ENCODE peak calls at places on chromosomes 3 and 15, in four cellular contexts. B is K562, W is GM12878, Q is HepG2. V is an unnamed sample.
A peak's percentile ranks its signal among the peaks of the same experiment; 100 is the strongest.

GRCh38 chr3:159418571-159419526 is 569.8 kb upstream of the IL12A start:
- DNase-seq in B (no peak), W (no peak), Q (no peak), V (no peak)

GRCh38 chr3:150544726-150545125 is 1.6 kb downstream of the SERP1 start:
- DNase-seq in B (no peak), W (no peak), Q (peak; percentile 12), V (no peak)

GRCh38 chr3:73603771-73604171 is 21.0 kb downstream of the PDZRN3 start:
- DNase-seq in B (no peak), W (no peak), Q (no peak), V (no peak)

GRCh38 chr15:99438691-99439523 is 126.9 kb upstream of the MEF2A start:
- DNase-seq in B (no peak), W (no peak), Q (no peak), V (no peak)

GRCh38 chr3:46849098-46849631 is 14.1 kb downstream of the MYL3 start:
- DNase-seq in B (no peak), W (no peak), Q (no peak), V (no peak)

GRCh38 chr3:24952388-24952787 is 457.7 kb upstream of the THRB start:
- DNase-seq in B (no peak), W (no peak), Q (no peak), V (peak; percentile 34)

GRCh38 chr3:134334901-134335280 is 39.4 kb downstream of the AMOTL2 start:
- DNase-seq in B (no peak), W (no peak), Q (no peak), V (no peak)

GRCh38 chr3:50182533-50183099 is 8.8 kb upstream of the GNAT1 start:
- DNase-seq in B (no peak), W (no peak), Q (no peak), V (no peak)

GRCh38 chr3:143480306-143480852 is 360.8 kb downstream of the CHST2 start:
- DNase-seq in B (no peak), W (no peak), Q (no peak), V (no peak)

GRCh38 chr3:177337548-177338331 is 140.5 kb upstream of the TBL1XR1 start:
- DNase-seq in B (no peak), W (peak; percentile 87), Q (no peak), V (no peak)

GRCh38 chr3:108485146-108485545 is 25.2 kb downstream of the MYH15 start:
- DNase-seq in B (no peak), W (no peak), Q (no peak), V (peak; percentile 70)

GRCh38 chr3:141412087-141412935 is 44.0 kb downstream of the ZBTB38 start:
- DNase-seq in B (peak; percentile 33), W (no peak), Q (peak; percentile 49), V (no peak)

GRCh38 chr3:156751461-156752025 is 74.6 kb upstream of the LEKR1 start:
- DNase-seq in B (no peak), W (no peak), Q (no peak), V (peak; percentile 78)

GRCh38 chr3:53196575-53197407 is 35.8 kb downstream of the PRKCD start:
- DNase-seq in B (peak; percentile 87), W (peak; percentile 79), Q (peak; percentile 72), V (peak; percentile 62)

GRCh38 chr15:89003865-89004725 is 84.2 kb upstream of the ABHD2 start:
- DNase-seq in B (peak; percentile 80), W (no peak), Q (peak; percentile 41), V (peak; percentile 71)

GRCh38 chr3:127041933-127042332 is 59.0 kb downstream of the PLXNA1 start:
- DNase-seq in B (no peak), W (no peak), Q (no peak), V (no peak)

GRCh38 chr15:60417112-60417511 is 19.3 kb upstream of the ANXA2 start:
- DNase-seq in B (peak; percentile 66), W (no peak), Q (no peak), V (no peak)

GRCh38 chr3:123801474-123801873 is 82.7 kb downstream of the MYLK start:
- DNase-seq in B (no peak), W (no peak), Q (no peak), V (no peak)

GRCh38 chr3:159832024-159832423 is 156.6 kb upstream of the IL12A start:
- DNase-seq in B (no peak), W (peak; percentile 25), Q (no peak), V (no peak)

GRCh38 chr3:161913786-161914389 is 417.3 kb downstream of the OTOL1 start:
- DNase-seq in B (no peak), W (no peak), Q (peak; percentile 59), V (no peak)

GRCh38 chr3:14524311-14524711 is 15.8 kb downstream of the GRIP2 start:
- DNase-seq in B (no peak), W (no peak), Q (no peak), V (no peak)

GRCh38 chr3:195203631-195204030 is 67.3 kb downstream of the XXYLT1 start:
- DNase-seq in B (peak; percentile 79), W (no peak), Q (no peak), V (no peak)

GRCh38 chr15:65092046-65092770 is 15.7 kb downstream of the KBTBD13 start:
- DNase-seq in B (no peak), W (no peak), Q (no peak), V (no peak)

GRCh38 chr15:101148881-101149664 is 102.8 kb downstream of the CHSY1 start:
- DNase-seq in B (peak; percentile 67), W (no peak), Q (no peak), V (no peak)

GRCh38 chr15:58065445-58066041 is at the start of gene ALDH1A2:
- DNase-seq in B (peak; percentile 95), W (no peak), Q (no peak), V (peak; percentile 50)

GRCh38 chr3:169146112-169146665 is 517.3 kb downstream of the MECOM start:
- DNase-seq in B (peak; percentile 82), W (no peak), Q (no peak), V (peak; percentile 57)

GRCh38 chr3:100516232-100516631 is 23.8 kb downstream of the TMEM45A start:
- DNase-seq in B (peak; percentile 3), W (no peak), Q (no peak), V (no peak)

GRCh38 chr3:162521669-162522068 is 1025.1 kb downstream of the OTOL1 start:
- DNase-seq in B (no peak), W (no peak), Q (no peak), V (no peak)

GRCh38 chr15:60135961-60136360 is 131.8 kb downstream of the FOXB1 start:
- DNase-seq in B (no peak), W (no peak), Q (no peak), V (no peak)

GRCh38 chr3:63979093-63979492 is 44.2 kb downstream of the PSMD6 start:
- DNase-seq in B (no peak), W (no peak), Q (no peak), V (no peak)

GRCh38 chr3:63980019-63980418 is 43.3 kb downstream of the PSMD6 start:
- DNase-seq in B (no peak), W (no peak), Q (no peak), V (no peak)

GRCh38 chr3:63976166-63976861 is 47.0 kb downstream of the PSMD6 start:
- DNase-seq in B (no peak), W (no peak), Q (peak; percentile 62), V (no peak)

GRCh38 chr3:63976862-63977180 is 46.5 kb downstream of the PSMD6 start:
- DNase-seq in B (no peak), W (no peak), Q (no peak), V (no peak)

DNA sequence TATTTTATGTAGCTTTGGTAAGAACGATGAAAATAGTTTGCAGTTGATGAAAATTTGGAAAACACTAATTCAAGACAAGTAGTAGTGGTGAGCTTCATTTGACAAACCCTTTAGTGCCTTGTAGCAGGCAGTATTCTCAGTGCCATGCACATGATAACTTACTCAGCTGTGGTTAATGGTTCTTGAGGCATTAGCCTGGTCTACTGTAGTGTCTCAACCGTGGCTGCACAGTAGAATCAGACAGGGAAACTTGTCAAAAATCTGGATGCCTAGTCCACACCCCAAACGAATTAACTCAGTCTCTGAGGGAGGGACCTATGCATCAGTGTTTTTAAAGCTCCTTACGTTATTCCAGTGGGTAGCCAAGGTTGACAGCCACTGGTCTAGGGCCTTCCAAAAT is 45.4 kb downstream of the PSMD6 start:
- DNase-seq in B (no peak), W (no peak), Q (no peak), V (no peak)
- TF ChIP-seq ESRRA in B (no peak), W (no peak), Q (no peak), V (no peak)

DNA sequence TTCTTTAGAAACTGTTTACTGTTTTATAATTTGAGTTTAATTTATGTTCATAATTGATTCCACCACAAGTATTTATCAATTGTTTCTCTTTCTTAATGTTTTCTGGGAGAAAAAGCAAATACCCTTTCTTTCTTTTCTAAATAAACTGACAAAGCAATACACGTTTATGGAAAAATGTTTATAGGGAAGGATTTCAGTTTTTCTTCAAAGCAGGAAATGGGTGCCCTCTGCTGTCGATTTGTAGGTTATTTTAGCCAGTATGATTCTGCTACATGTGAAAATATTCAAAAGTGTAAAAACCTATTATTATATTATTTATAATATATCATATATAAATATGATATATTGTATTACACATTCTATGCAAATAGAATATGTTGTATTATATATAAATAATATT is 921.0 kb upstream of the ROBO1 start:
- DNase-seq in B (peak; percentile 1), W (no peak), Q (peak; percentile 19), V (no peak)
- TF ChIP-seq CREB1 in B (no peak), W (no peak), Q (no peak), V (no peak)

GRCh38 chr3:173690542-173690941 is 293.0 kb downstream of the NLGN1 start:
- DNase-seq in B (no peak), W (no peak), Q (no peak), V (no peak)

GRCh38 chr3:173685471-173685870 is 287.9 kb downstream of the NLGN1 start:
- DNase-seq in B (no peak), W (no peak), Q (no peak), V (no peak)

GRCh38 chr3:173688216-173688842 is 290.8 kb downstream of the NLGN1 start:
- DNase-seq in B (no peak), W (no peak), Q (no peak), V (no peak)
- TF ChIP-seq CBFB in B (no peak), W (no peak), Q (no peak), V (no peak)

DNA sequence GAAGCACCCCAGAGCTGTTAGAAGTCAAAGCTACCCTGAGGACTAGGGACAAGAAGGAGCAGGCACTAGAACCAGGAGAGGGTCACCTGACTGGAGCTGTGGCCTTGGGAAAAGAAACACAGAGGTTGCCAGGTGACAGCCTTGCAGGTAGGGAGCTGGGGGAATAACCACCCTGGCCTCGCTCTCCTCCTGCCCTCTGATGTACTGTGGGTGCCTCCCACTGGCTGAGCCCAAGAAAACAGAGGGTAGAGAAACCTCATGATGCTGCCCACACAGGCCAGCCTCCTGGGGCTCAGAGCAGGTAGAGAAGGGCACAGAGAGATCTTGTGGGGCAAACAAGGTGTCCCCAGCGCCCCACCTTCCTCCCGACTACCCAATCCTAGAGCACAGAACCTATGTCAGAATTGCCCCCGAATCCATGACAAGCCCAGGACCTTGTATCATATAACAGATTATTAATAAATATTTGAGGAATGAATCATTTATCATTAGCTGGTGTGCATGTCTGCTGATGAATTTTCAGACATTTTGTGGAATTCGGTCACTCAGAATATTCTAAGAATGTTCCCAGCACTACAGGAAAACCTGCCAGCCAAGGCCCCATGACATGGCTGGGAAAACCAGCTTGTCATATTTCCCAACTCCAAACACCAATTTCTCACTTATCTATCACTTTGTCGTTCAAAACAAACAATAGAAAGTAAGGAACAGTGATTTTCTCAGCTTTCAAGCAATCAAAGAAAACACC is 59.8 kb upstream of the MEX3B start:
- DNase-seq in B (no peak), W (no peak), Q (peak; percentile 5), V (peak; percentile 35)
- TF ChIP-seq ESRRA in B (no peak), W (no peak), Q (no peak), V (no peak)

GRCh38 chr15:71148048-71148447 is 32.8 kb downstream of the THSD4 start:
- DNase-seq in B (no peak), W (no peak), Q (no peak), V (no peak)
- TF ChIP-seq CREB1 in B (no peak), W (no peak), Q (no peak), V (no peak)

V was measured in WTC11.